ENCODE peak calls at places on chromosomes 11 and 22, in eight cellular contexts. One of them, this sample, is unnamed.

GRCh38 chr11:9691865-9692264 is 28.0 kb downstream of the SWAP70 start:
- DNase-seq in HCT116: peak; percentile 23
- DNase-seq in HepG2: no peak
- DNase-seq in astrocyte of the spinal cord: peak; percentile 49
- DNase-seq in right atrium auricular region: no peak
- DNase-seq in astrocyte of the cerebellum: no peak
- DNase-seq in fibroblast of pulmonary artery: peak; percentile 26
- DNase-seq in astrocyte: peak; percentile 41
- DNase-seq in this sample: peak; percentile 90

GRCh38 chr22:47371263-47372090 is 609.0 kb downstream of the TBC1D22A start:
- DNase-seq in HCT116: no peak
- DNase-seq in HepG2: no peak
- DNase-seq in astrocyte of the spinal cord: no peak
- DNase-seq in right atrium auricular region: no peak
- DNase-seq in astrocyte of the cerebellum: no peak
- DNase-seq in fibroblast of pulmonary artery: no peak
- DNase-seq in astrocyte: no peak
- DNase-seq in this sample: no peak

GRCh38 chr11:79439893-79440450 is 858 bp downstream of the TENM4 start:
- DNase-seq in HCT116: no peak
- DNase-seq in HepG2: no peak
- DNase-seq in astrocyte of the spinal cord: peak; percentile 35
- DNase-seq in right atrium auricular region: no peak
- DNase-seq in astrocyte of the cerebellum: no peak
- DNase-seq in fibroblast of pulmonary artery: no peak
- DNase-seq in astrocyte: peak; percentile 31
- DNase-seq in this sample: no peak

GRCh38 chr11:836700-837099 is 3.9 kb downstream of the CD151 start:
- DNase-seq in HCT116: no peak
- DNase-seq in HepG2: no peak
- DNase-seq in astrocyte of the spinal cord: no peak
- DNase-seq in right atrium auricular region: no peak
- DNase-seq in astrocyte of the cerebellum: no peak
- DNase-seq in fibroblast of pulmonary artery: no peak
- DNase-seq in astrocyte: no peak
- DNase-seq in this sample: no peak

GRCh38 chr11:62889484-62890437 is 9.1 kb downstream of the SLC3A2 start:
- DNase-seq in HCT116: no peak
- DNase-seq in HepG2: peak; percentile 79
- DNase-seq in astrocyte of the spinal cord: peak; percentile 19
- DNase-seq in right atrium auricular region: no peak
- DNase-seq in astrocyte of the cerebellum: no peak
- DNase-seq in fibroblast of pulmonary artery: peak; percentile 48
- DNase-seq in astrocyte: no peak
- DNase-seq in this sample: no peak

GRCh38 chr22:27554106-27554814 is 247.3 kb downstream of the MN1 start:
- DNase-seq in HCT116: no peak
- DNase-seq in HepG2: no peak
- DNase-seq in astrocyte of the spinal cord: peak; percentile 36
- DNase-seq in right atrium auricular region: no peak
- DNase-seq in astrocyte of the cerebellum: peak; percentile 47
- DNase-seq in fibroblast of pulmonary artery: peak; percentile 55
- DNase-seq in astrocyte: peak; percentile 49
- DNase-seq in this sample: peak; percentile 72

GRCh38 chr22:20354238-20354975 is 34.5 kb upstream of the DGCR6L start:
- DNase-seq in HCT116: no peak
- DNase-seq in HepG2: no peak
- DNase-seq in astrocyte of the spinal cord: no peak
- DNase-seq in right atrium auricular region: no peak
- DNase-seq in astrocyte of the cerebellum: no peak
- DNase-seq in fibroblast of pulmonary artery: no peak
- DNase-seq in astrocyte: no peak
- DNase-seq in this sample: no peak

GRCh38 chr11:129910360-129910759 is 15.0 kb upstream of the NFRKB start:
- DNase-seq in HCT116: no peak
- DNase-seq in HepG2: no peak
- DNase-seq in astrocyte of the spinal cord: no peak
- DNase-seq in right atrium auricular region: no peak
- DNase-seq in astrocyte of the cerebellum: no peak
- DNase-seq in fibroblast of pulmonary artery: no peak
- DNase-seq in astrocyte: no peak
- DNase-seq in this sample: no peak

GRCh38 chr11:78453140-78453935 is 35.7 kb upstream of the GAB2 start:
- DNase-seq in HCT116: no peak
- DNase-seq in HepG2: no peak
- DNase-seq in astrocyte of the spinal cord: peak; percentile 32
- DNase-seq in right atrium auricular region: no peak
- DNase-seq in astrocyte of the cerebellum: peak; percentile 27
- DNase-seq in fibroblast of pulmonary artery: peak; percentile 18
- DNase-seq in astrocyte: peak; percentile 47
- DNase-seq in this sample: no peak

GRCh38 chr11:43825217-43825816 is 55.3 kb upstream of the ALKBH3 start:
- DNase-seq in HCT116: peak; percentile 31
- DNase-seq in HepG2: peak; percentile 8
- DNase-seq in astrocyte of the spinal cord: peak; percentile 50
- DNase-seq in right atrium auricular region: no peak
- DNase-seq in astrocyte of the cerebellum: peak; percentile 18
- DNase-seq in fibroblast of pulmonary artery: peak; percentile 54
- DNase-seq in astrocyte: no peak
- DNase-seq in this sample: peak; percentile 42

GRCh38 chr11:57410287-57410686 is 16.6 kb downstream of the SLC43A3 start:
- DNase-seq in HCT116: no peak
- DNase-seq in HepG2: no peak
- DNase-seq in astrocyte of the spinal cord: peak; percentile 87
- DNase-seq in right atrium auricular region: no peak
- DNase-seq in astrocyte of the cerebellum: peak; percentile 53
- DNase-seq in fibroblast of pulmonary artery: peak; percentile 55
- DNase-seq in astrocyte: peak; percentile 88
- DNase-seq in this sample: peak; percentile 72

GRCh38 chr11:75891947-75892739 is 77.1 kb downstream of the UVRAG start:
- DNase-seq in HCT116: no peak
- DNase-seq in HepG2: no peak
- DNase-seq in astrocyte of the spinal cord: no peak
- DNase-seq in right atrium auricular region: no peak
- DNase-seq in astrocyte of the cerebellum: no peak
- DNase-seq in fibroblast of pulmonary artery: no peak
- DNase-seq in astrocyte: no peak
- DNase-seq in this sample: no peak

GRCh38 chr11:101034076-101034475 is 95.5 kb downstream of the PGR start:
- DNase-seq in HCT116: no peak
- DNase-seq in HepG2: no peak
- DNase-seq in astrocyte of the spinal cord: peak; percentile 50
- DNase-seq in right atrium auricular region: peak; percentile 67
- DNase-seq in astrocyte of the cerebellum: peak; percentile 16
- DNase-seq in fibroblast of pulmonary artery: peak; percentile 41
- DNase-seq in astrocyte: no peak
- DNase-seq in this sample: peak; percentile 18

GRCh38 chr11:12717851-12718291 is 43.6 kb downstream of the TEAD1 start:
- DNase-seq in HCT116: no peak
- DNase-seq in HepG2: no peak
- DNase-seq in astrocyte of the spinal cord: no peak
- DNase-seq in right atrium auricular region: no peak
- DNase-seq in astrocyte of the cerebellum: no peak
- DNase-seq in fibroblast of pulmonary artery: no peak
- DNase-seq in astrocyte: peak; percentile 47
- DNase-seq in this sample: no peak

GRCh38 chr11:10728779-10729472 is 22.1 kb upstream of the CTR9 start:
- DNase-seq in HCT116: no peak
- DNase-seq in HepG2: no peak
- DNase-seq in astrocyte of the spinal cord: no peak
- DNase-seq in right atrium auricular region: no peak
- DNase-seq in astrocyte of the cerebellum: no peak
- DNase-seq in fibroblast of pulmonary artery: no peak
- DNase-seq in astrocyte: no peak
- DNase-seq in this sample: no peak

GRCh38 chr11:93543292-93543977 is at the start of gene SMCO4:
- DNase-seq in HCT116: peak; percentile 58
- DNase-seq in HepG2: peak; percentile 62
- DNase-seq in astrocyte of the spinal cord: peak; percentile 77
- DNase-seq in right atrium auricular region: peak; percentile 69
- DNase-seq in astrocyte of the cerebellum: no peak
- DNase-seq in fibroblast of pulmonary artery: peak; percentile 71
- DNase-seq in astrocyte: peak; percentile 44
- DNase-seq in this sample: peak; percentile 33
- TF ChIP-seq CTCF in HCT116: peak; percentile 48
- TF ChIP-seq CTCF in HepG2: peak; percentile 84
- TF ChIP-seq CTCF in astrocyte of the spinal cord: peak; percentile 67
- TF ChIP-seq CTCF in right atrium auricular region: peak; percentile 83
- TF ChIP-seq CTCF in astrocyte of the cerebellum: peak; percentile 66
- TF ChIP-seq CTCF in fibroblast of pulmonary artery: peak; percentile 37
- TF ChIP-seq CTCF in astrocyte: no peak
- TF ChIP-seq CTCF in this sample: peak; percentile 85

DNA sequence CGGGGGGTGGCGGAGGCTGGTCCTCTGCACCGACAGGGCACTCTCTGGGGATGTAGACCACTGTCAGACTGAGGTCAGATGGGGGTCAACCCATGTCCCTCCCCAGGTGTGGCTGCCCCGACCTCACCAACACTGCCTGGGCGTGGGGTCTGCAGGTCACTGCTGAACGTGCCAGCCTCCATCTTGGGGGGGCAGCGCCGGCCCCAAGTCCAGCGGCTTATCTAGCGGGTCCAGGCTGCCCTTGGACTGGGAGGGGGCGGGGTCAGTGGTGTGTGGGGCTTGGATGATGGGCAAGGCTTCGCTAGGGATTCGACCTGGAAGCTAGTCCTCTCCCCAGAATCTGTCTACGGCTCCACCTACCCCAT is 178.2 kb downstream of the IGLL1 start:
- DNase-seq in HCT116: no peak
- DNase-seq in HepG2: no peak
- DNase-seq in astrocyte of the spinal cord: no peak
- DNase-seq in right atrium auricular region: no peak
- DNase-seq in astrocyte of the cerebellum: no peak
- DNase-seq in fibroblast of pulmonary artery: no peak
- DNase-seq in astrocyte: no peak
- DNase-seq in this sample: no peak
- H3K4me3 ChIP-seq in HCT116: peak overlapping the region; percentile 50
- H3K4me3 ChIP-seq in HepG2: peak overlapping the region; percentile 54
- H3K4me3 ChIP-seq in astrocyte of the spinal cord: no peak overlapping the region
- H3K4me3 ChIP-seq in right atrium auricular region: no peak overlapping the region
- H3K4me3 ChIP-seq in astrocyte of the cerebellum: peak overlapping the region; percentile 27
- H3K4me3 ChIP-seq in fibroblast of pulmonary artery: no peak overlapping the region
- H3K4me3 ChIP-seq in astrocyte: peak overlapping the region; percentile 28
- H3K4me3 ChIP-seq in this sample: peak overlapping the region; percentile 29

DNA sequence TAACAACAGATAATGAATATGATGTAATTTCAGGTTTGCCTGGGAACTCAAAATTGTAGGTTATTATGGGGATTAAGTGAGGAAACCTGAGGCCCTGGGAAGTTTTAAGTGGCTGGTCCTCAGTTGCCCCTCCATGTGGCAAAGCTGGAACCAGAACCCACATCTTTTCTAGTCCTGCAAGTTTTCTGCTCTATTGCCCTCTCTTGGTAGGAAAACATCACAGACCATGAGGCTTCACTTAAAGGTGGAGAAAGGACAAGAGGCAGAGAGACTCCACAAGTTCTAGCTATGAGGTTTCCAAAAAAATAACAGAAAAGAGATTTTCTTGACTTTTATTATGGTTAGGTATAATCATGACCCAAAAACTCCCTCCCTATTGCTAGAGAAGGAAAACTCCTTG is 115.5 kb upstream of the DDI1 start:
- DNase-seq in HCT116: no peak
- DNase-seq in HepG2: no peak
- DNase-seq in astrocyte of the spinal cord: no peak
- DNase-seq in right atrium auricular region: no peak
- DNase-seq in astrocyte of the cerebellum: no peak
- DNase-seq in fibroblast of pulmonary artery: no peak
- DNase-seq in astrocyte: no peak
- DNase-seq in this sample: no peak
- TF ChIP-seq CTCF in HCT116: no peak
- TF ChIP-seq CTCF in HepG2: no peak
- TF ChIP-seq CTCF in astrocyte of the spinal cord: no peak
- TF ChIP-seq CTCF in right atrium auricular region: no peak
- TF ChIP-seq CTCF in astrocyte of the cerebellum: no peak
- TF ChIP-seq CTCF in fibroblast of pulmonary artery: no peak
- TF ChIP-seq CTCF in astrocyte: no peak
- TF ChIP-seq CTCF in this sample: no peak

GRCh38 chr11:134331565-134332188 is at the start of gene GLB1L2:
- DNase-seq in HCT116: peak; percentile 45
- DNase-seq in HepG2: peak; percentile 35
- DNase-seq in astrocyte of the spinal cord: no peak
- DNase-seq in right atrium auricular region: no peak
- DNase-seq in astrocyte of the cerebellum: no peak
- DNase-seq in fibroblast of pulmonary artery: peak; percentile 38
- DNase-seq in astrocyte: no peak
- DNase-seq in this sample: peak; percentile 29

GRCh38 chr11:134333312-134333711 is 1.5 kb downstream of the GLB1L2 start:
- DNase-seq in HCT116: no peak
- DNase-seq in HepG2: no peak
- DNase-seq in astrocyte of the spinal cord: no peak
- DNase-seq in right atrium auricular region: no peak
- DNase-seq in astrocyte of the cerebellum: no peak
- DNase-seq in fibroblast of pulmonary artery: peak; percentile 5
- DNase-seq in astrocyte: no peak
- DNase-seq in this sample: no peak

GRCh38 chr11:134332189-134332631 is 422 bp downstream of the GLB1L2 start:
- DNase-seq in HCT116: no peak
- DNase-seq in HepG2: no peak
- DNase-seq in astrocyte of the spinal cord: no peak
- DNase-seq in right atrium auricular region: no peak
- DNase-seq in astrocyte of the cerebellum: no peak
- DNase-seq in fibroblast of pulmonary artery: no peak
- DNase-seq in astrocyte: no peak
- DNase-seq in this sample: no peak

GRCh38 chr11:134332782-134333181 is 994 bp downstream of the GLB1L2 start:
- DNase-seq in HCT116: no peak
- DNase-seq in HepG2: no peak
- DNase-seq in astrocyte of the spinal cord: no peak
- DNase-seq in right atrium auricular region: no peak
- DNase-seq in astrocyte of the cerebellum: no peak
- DNase-seq in fibroblast of pulmonary artery: no peak
- DNase-seq in astrocyte: no peak
- DNase-seq in this sample: no peak

DNA sequence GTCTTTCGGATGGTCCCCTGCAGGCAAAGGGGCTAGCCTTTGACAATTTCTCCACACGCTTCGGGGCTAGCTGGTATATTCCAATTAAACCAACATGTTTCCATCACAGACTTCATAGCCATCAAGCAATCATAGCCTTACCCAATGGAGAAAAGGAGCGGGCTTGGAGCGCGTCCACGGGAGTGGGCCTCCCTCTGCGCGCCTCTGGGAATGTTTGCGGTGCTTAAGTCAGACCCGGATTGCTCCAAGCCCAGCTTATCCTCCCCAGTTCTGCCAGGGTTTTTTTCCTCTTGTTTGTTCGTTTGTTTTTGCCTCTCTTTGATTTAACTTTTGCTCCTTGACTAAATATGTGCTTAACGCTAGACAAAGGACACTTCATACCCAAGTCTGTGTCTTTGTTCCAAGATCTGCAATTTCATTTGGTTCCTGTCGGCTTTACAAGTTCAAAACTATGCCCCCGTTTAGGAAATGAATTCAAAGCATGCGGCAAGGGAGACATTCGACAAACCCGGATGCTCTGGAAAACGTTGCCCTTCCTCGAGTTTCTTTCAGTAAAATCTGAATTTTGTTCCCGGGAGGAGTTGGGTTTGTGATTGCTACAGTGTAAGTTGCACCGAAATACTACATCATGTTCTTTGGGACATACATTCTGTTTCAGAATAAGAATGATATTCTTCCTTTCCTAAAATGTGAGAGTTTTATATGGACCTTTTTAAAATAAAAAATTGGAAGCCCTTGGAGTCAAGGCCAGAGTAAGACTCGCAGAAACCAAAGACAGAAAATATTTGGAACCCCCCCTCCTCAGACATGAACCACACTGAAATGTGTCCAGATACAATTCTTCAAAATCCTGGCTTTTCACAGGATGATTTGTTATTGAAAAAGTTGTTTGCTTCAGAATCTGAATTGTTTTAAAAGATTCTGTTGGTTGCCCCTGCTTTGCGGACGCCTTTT is 900 bp upstream of the GLB1L2 start:
- DNase-seq in HCT116: no peak
- DNase-seq in HepG2: peak; percentile 15
- DNase-seq in astrocyte of the spinal cord: no peak
- DNase-seq in right atrium auricular region: no peak
- DNase-seq in astrocyte of the cerebellum: no peak
- DNase-seq in fibroblast of pulmonary artery: no peak
- DNase-seq in astrocyte: no peak
- DNase-seq in this sample: peak; percentile 6
- H3K4me3 ChIP-seq in HCT116: peak overlapping the region; percentile 22
- H3K4me3 ChIP-seq in HepG2: peak overlapping the region; percentile 52
- H3K4me3 ChIP-seq in astrocyte of the spinal cord: peak overlapping the region; percentile 31
- H3K4me3 ChIP-seq in right atrium auricular region: peak overlapping the region; percentile 35
- H3K4me3 ChIP-seq in astrocyte of the cerebellum: peak overlapping the region; percentile 29
- H3K4me3 ChIP-seq in fibroblast of pulmonary artery: peak overlapping the region; percentile 41
- H3K4me3 ChIP-seq in astrocyte: peak overlapping the region; percentile 33
- H3K4me3 ChIP-seq in this sample: peak overlapping the region; percentile 34